ENCODE peak calls at places on chromosomes 4 and X, in five cellular contexts. R, B, W, E and T are unnamed samples.

GRCh38 chrX:129478516-129478915 is 44.8 kb downstream of the SMARCA1 start:
- DNase-seq in B (no peak), R (no peak), W (no peak), E (peak; percentile 69), T (no peak)

GRCh38 chrX:111823068-111823467 is 52.9 kb upstream of the TRPC5OS start:
- DNase-seq in E (peak; percentile 25), W (peak; percentile 70), B (peak; percentile 39), R (peak; percentile 25), T (peak; percentile 81)

GRCh38 chrX:132732236-132732635 is 226.2 kb downstream of the HS6ST2 start:
- DNase-seq in R (no peak), E (no peak), B (no peak), W (no peak), T (no peak)

GRCh38 chr4:21765810-21766407 is 182.7 kb downstream of the KCNIP4 start:
- DNase-seq in E (peak; percentile 29), B (peak; percentile 70), R (peak; percentile 85), W (peak; percentile 86), T (peak; percentile 71)

GRCh38 chrX:13661735-13662536 is 9.0 kb downstream of the TCEANC start:
- DNase-seq in R (no peak), E (no peak), W (no peak), B (no peak), T (no peak)

GRCh38 chr4:16123356-16124084 is 39.7 kb upstream of the PROM1 start:
- DNase-seq in B (no peak), R (no peak), E (no peak), W (no peak), T (no peak)

GRCh38 chrX:119502727-119503483 is 34.7 kb downstream of the SLC25A5 start:
- DNase-seq in R (no peak), B (no peak), E (peak; percentile 38), W (no peak), T (peak; percentile 32)

GRCh38 chr4:93832097-93832496 is 3.5 kb downstream of the ATOH1 start:
- DNase-seq in B (peak; percentile 36), W (peak; percentile 36), E (no peak), R (no peak), T (peak; percentile 59)

GRCh38 chr4:185849543-185850185 is 37.7 kb upstream of the SORBS2 start:
- DNase-seq in E (no peak), B (no peak), R (peak; percentile 17), W (no peak), T (no peak)

DNA sequence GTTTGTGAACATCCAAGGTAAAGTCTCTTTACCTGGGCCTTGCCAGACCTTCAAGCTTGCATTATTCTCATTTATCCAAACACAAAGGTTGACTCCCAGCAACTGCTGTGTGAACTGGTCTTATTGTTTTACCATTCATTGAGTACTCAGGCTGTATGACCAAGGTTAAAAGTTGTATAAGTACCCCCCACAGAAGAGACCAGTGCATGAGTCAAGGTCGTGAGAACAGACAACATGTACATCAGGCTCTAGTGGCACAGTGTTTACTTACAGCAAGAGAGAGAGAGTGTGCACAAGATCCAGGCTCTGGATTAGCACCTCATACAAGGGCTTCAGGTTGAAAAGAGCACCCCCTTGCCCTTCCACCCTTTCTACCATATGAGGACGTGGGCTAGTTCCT is 77.4 kb upstream of the EFNB1 start:
- DNase-seq in R (no peak), B (no peak), E (no peak), W (no peak), T (no peak)
- H3K4me1 ChIP-seq in R (no peaks in the 10 kb centered on the region), B (no peaks in the 10 kb centered on the region), E (no peaks in the 10 kb centered on the region), W (no peaks in the 10 kb centered on the region), T (no peaks in the 10 kb centered on the region)

GRCh38 chrX:2703991-2704369 is 12.9 kb downstream of the CD99 start:
- DNase-seq in E (no peak), B (no peak), W (peak; percentile 30), R (no peak), T (no peak)
- H4K8ac ChIP-seq in E (no peak overlapping the region), B (no peak overlapping the region), W (no peak overlapping the region), R (no peak overlapping the region), T (no peak overlapping the region)

GRCh38 chr4:181520790-181521189 is 722.4 kb upstream of the TENM3 start:
- DNase-seq in B (no peak), E (no peak), R (no peak), W (no peak), T (no peak)

GRCh38 chr4:181528570-181529184 is 714.5 kb upstream of the TENM3 start:
- DNase-seq in E (peak; percentile 73), R (peak; percentile 89), W (peak; percentile 89), B (peak; percentile 77), T (peak; percentile 85)

GRCh38 chr4:181525641-181526040 is 717.6 kb upstream of the TENM3 start:
- DNase-seq in W (peak; percentile 30), E (no peak), B (no peak), R (peak; percentile 20), T (no peak)

GRCh38 chr4:181524455-181524854 is 718.7 kb upstream of the TENM3 start:
- DNase-seq in W (no peak), E (no peak), R (no peak), B (no peak), T (no peak)

DNA sequence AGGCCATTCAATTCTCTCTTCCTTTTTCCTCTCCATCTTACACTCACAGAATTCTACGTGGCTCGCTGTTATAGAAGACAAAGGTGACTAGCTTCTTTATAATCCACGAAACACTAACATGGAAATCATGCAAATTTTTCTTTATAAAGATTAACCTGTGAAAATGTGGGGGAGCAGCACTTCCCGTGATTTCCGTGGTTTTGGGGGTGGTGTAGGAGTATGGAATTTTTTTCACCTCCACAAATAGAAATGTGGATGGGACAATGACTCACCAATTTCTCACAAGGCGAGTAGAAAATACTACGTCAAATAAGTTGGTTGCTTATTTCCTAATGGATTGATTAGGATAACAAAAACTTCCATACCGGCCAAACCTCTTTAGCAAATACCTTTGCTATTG is 719.2 kb upstream of the TENM3 start:
- DNase-seq in W (no peak), E (no peak), R (no peak), B (no peak), T (no peak)
- H3K4me1 ChIP-seq in W (no peaks in the 10 kb centered on the region), E (no peaks in the 10 kb centered on the region), R (no peaks in the 10 kb centered on the region), B (peaks cover 6% of the 10 kb centered on the region), T (peaks cover 4% of the 10 kb centered on the region)

GRCh38 chr4:8858925-8859210 is 12.8 kb downstream of the HMX1 start:
- DNase-seq in B (no peak), E (no peak), R (no peak), W (no peak), T (no peak)

GRCh38 chr4:8859550-8860095 is 12.0 kb downstream of the HMX1 start:
- DNase-seq in E (no peak), R (no peak), B (no peak), W (no peak), T (no peak)

GRCh38 chr4:8857682-8858187 is 13.9 kb downstream of the HMX1 start:
- DNase-seq in B (no peak), W (peak; percentile 52), E (no peak), R (no peak), T (no peak)

GRCh38 chr4:8856835-8857590 is 14.6 kb downstream of the HMX1 start:
- DNase-seq in E (no peak), W (peak; percentile 52), B (no peak), R (no peak), T (no peak)

GRCh38 chr4:8858188-8858924 is 13.3 kb downstream of the HMX1 start:
- DNase-seq in W (peak; percentile 62), B (no peak), R (no peak), E (no peak), T (no peak)
- H4K8ac ChIP-seq in W (no peak overlapping the region), B (no peak overlapping the region), R (no peak overlapping the region), E (no peak overlapping the region), T (no peak overlapping the region)

GRCh38 chr4:37663552-37663951 is 22.6 kb downstream of the RELL1 start:
- DNase-seq in W (no peak), E (no peak), B (no peak), R (no peak), T (no peak)
- H3K4me1 ChIP-seq in W (peaks cover 23% of the 10 kb centered on the region), E (peaks cover 25% of the 10 kb centered on the region), B (peaks cover 35% of the 10 kb centered on the region), R (peaks cover 17% of the 10 kb centered on the region), T (peaks cover 8% of the 10 kb centered on the region)

GRCh38 chr4:163949976-163950601 is 455.6 kb downstream of the TMA16 start:
- DNase-seq in B (no peak), W (no peak), E (no peak), R (no peak), T (no peak)

DNA sequence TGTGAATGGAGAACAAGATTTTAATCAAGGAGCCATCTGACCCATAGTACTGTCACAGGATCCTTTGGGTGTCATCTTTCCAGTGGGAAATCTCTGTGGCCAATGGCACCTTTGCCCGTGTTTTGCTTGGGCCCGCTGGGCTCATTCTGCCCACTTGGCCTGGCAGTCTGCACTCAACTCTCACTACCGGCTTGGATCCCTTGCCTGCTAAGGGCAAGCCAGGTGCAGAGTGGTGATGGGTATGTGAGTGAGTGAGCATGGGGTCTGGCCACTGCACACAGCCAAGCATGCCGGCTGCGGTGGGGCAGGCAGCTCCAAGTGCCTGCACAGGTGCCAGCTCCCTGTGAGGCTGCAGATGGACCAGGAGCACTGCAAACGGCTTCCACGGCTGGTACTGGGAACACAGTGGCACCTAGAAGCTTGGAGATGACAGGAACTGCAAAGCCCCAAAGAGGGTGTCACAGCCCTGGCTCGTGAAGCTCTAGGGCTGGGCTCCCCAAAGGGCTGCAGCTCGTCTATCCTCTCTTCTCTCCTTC is 454.5 kb downstream of the TMA16 start:
- DNase-seq in R (no peak), E (no peak), W (no peak), B (no peak), T (no peak)
- H4K8ac ChIP-seq in R (no peak overlapping the region), E (no peak overlapping the region), W (no peak overlapping the region), B (no peak overlapping the region), T (no peak overlapping the region)

GRCh38 chr4:147360301-147360700 is 120.6 kb upstream of the EDNRA start:
- DNase-seq in E (peak; percentile 92), B (no peak), W (no peak), R (no peak), T (no peak)
- H3K4me1 ChIP-seq in E (peaks cover 34% of the 10 kb centered on the region), B (peaks cover 5% of the 10 kb centered on the region), W (no peaks in the 10 kb centered on the region), R (peaks cover 6% of the 10 kb centered on the region), T (no peaks in the 10 kb centered on the region)

GRCh38 chr4:183987529-183987946 is 82.4 kb downstream of the STOX2 start:
- DNase-seq in E (peak; percentile 91), R (peak; percentile 92), W (peak; percentile 86), B (peak; percentile 60), T (peak; percentile 65)
- H4K8ac ChIP-seq in E (peak overlapping the region; percentile 16), R (peak overlapping the region; percentile 28), W (no peak overlapping the region), B (no peak overlapping the region), T (no peak overlapping the region)

DNA sequence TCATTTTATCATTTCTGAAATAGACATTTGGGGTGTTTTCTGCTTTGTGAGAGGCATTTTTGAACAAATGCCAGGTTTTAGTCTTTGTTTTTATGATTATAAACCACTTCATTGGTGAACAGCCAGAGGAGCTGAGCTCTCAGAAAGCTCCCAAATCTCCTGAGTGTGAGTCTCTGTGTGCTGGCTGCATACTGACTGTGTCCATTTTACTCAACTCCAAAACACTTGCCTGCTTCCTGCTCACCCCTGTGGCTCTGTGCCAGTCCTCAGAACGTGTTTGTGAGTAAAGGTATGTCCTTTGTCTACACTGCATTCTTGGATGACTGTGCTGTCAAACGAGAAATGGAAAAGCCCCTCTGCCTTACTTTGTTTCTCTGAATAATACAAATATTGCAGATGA is 5.4 kb upstream of the LRAT start:
- DNase-seq in E (no peak), W (no peak), B (no peak), R (no peak), T (no peak)
- H3K4me1 ChIP-seq in E (no peaks in the 10 kb centered on the region), W (peaks cover 9% of the 10 kb centered on the region), B (peaks cover 2% of the 10 kb centered on the region), R (peaks cover under 1% of the 10 kb centered on the region), T (peaks cover 7% of the 10 kb centered on the region)